ENCODE peak calls at places on chromosomes 13 and 19, in five cellular contexts. K is progenitor cell of endocrine pancreas, R is mammary epithelial cell, M is cardiac fibroblast, A is A549. J is an unnamed sample.

GRCh38 chr13:30932481-30933333 is at the start of gene TEX26:
- DNase-seq in A (no peak), K (peak), M (no peak), R (no peak), J (peak)

GRCh38 chr13:107600986-107601385 is 614.4 kb downstream of the LIG4 start:
- DNase-seq in A (no peak), K (no peak), M (no peak), R (no peak), J (no peak)

GRCh38 chr13:110228936-110229904 is 77.7 kb downstream of the COL4A1 start:
- DNase-seq in K (no peak), M (peak), A (no peak), R (no peak), J (peak)

GRCh38 chr13:49082653-49083536 is 107.2 kb downstream of the FNDC3A start:
- DNase-seq in M (peak), A (no peak), K (no peak), R (peak), J (no peak)

GRCh38 chr13:73428706-73429105 is 369.9 kb downstream of the KLF5 start:
- DNase-seq in R (peak), K (no peak), M (no peak), A (no peak), J (no peak)

GRCh38 chr19:16371540-16371986 is 46.9 kb downstream of the KLF2 start:
- DNase-seq in K (no peak), A (no peak), M (no peak), R (no peak), J (no peak)

GRCh38 chr19:14006766-14007562 is 844 bp upstream of the RFX1 start:
- DNase-seq in R (no peak), K (peak), A (peak), M (no peak), J (peak)

GRCh38 chr19:39407644-39408391 is 1.2 kb downstream of the ZFP36 start:
- DNase-seq in M (peak), R (peak), A (no peak), K (no peak), J (no peak)

GRCh38 chr13:30453727-30454126 is 12.0 kb downstream of the HMGB1 start:
- DNase-seq in M (peak), R (no peak), K (no peak), A (no peak), J (no peak)

GRCh38 chr19:11384778-11385129 is 640 bp upstream of the EPOR start:
- DNase-seq in R (no peak), K (no peak), M (no peak), A (no peak), J (no peak)

GRCh38 chr19:13920524-13920923 is 14.5 kb downstream of the CC2D1A start:
- DNase-seq in K (no peak), A (no peak), R (no peak), M (no peak), J (no peak)

GRCh38 chr13:32142956-32143375 is 111.4 kb downstream of the FRY start:
- DNase-seq in A (no peak), M (peak), R (peak), K (no peak), J (no peak)

GRCh38 chr19:11457115-11457514 is 21.7 kb downstream of the PRKCSH start:
- DNase-seq in A (no peak), R (no peak), M (no peak), K (no peak), J (peak)

GRCh38 chr13:36244073-36244472 is 29.7 kb upstream of the SOHLH2 start:
- DNase-seq in A (no peak), R (no peak), K (no peak), M (no peak), J (no peak)
- TF ChIP-seq CTCF in A (no peak), R (no peak), K (no peak), M (no peak), J (no peak)

GRCh38 chr19:57028804-57029525 is 90.8 kb upstream of the USP29 start:
- DNase-seq in A (no peak), K (no peak), M (no peak), R (no peak), J (no peak)

GRCh38 chr19:57031156-57031555 is 88.6 kb upstream of the USP29 start:
- DNase-seq in M (no peak), A (no peak), R (no peak), K (no peak), J (no peak)

DNA sequence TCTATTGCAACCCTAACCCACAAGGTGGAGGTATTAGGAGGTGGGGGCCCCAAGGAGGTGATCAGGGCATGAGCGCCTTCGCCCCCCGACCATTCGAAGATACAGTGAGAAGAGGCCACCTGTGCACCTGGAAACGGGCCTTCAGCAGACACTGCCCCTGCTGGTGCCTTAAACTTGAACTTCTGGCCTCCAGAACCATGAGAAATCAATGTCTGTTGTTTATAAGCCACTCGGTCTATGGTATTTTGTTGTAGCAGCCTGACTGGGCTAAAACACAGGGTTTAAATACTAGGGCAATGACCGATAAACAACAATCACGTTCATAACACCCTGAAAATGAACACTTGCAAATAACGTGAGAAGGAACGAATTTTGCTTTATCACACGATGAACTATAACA is 85.2 kb upstream of the USP29 start:
- DNase-seq in K (no peak), M (no peak), A (no peak), R (no peak), J (no peak)
- TF ChIP-seq CTCF in K (no peak), M (no peak), A (no peak), R (no peak), J (no peak)

GRCh38 chr19:18798384-18799352 is 7.6 kb upstream of the COMP start:
- DNase-seq in M (no peak), K (peak), R (no peak), A (no peak), J (peak)
- TF ChIP-seq CTCF in M (peak), K (peak), R (no peak), A (no peak), J (no peak)

GRCh38 chr13:51231456-51231855 is 9.3 kb downstream of the FAM124A start:
- DNase-seq in M (no peak), K (no peak), R (no peak), A (no peak), J (no peak)

GRCh38 chr13:51233117-51233826 is 11.1 kb downstream of the FAM124A start:
- DNase-seq in M (no peak), K (no peak), R (no peak), A (no peak), J (no peak)

GRCh38 chr13:51229141-51229540 is 6.9 kb downstream of the FAM124A start:
- DNase-seq in M (no peak), A (no peak), R (no peak), K (no peak), J (no peak)

GRCh38 chr13:51230473-51231105 is 8.4 kb downstream of the FAM124A start:
- DNase-seq in M (peak), R (no peak), K (no peak), A (no peak), J (no peak)

GRCh38 chr13:51229731-51230130 is 7.5 kb downstream of the FAM124A start:
- DNase-seq in M (no peak), A (no peak), K (no peak), R (no peak), J (no peak)
- TF ChIP-seq CTCF in M (no peak), A (no peak), K (no peak), R (no peak), J (no peak)

DNA sequence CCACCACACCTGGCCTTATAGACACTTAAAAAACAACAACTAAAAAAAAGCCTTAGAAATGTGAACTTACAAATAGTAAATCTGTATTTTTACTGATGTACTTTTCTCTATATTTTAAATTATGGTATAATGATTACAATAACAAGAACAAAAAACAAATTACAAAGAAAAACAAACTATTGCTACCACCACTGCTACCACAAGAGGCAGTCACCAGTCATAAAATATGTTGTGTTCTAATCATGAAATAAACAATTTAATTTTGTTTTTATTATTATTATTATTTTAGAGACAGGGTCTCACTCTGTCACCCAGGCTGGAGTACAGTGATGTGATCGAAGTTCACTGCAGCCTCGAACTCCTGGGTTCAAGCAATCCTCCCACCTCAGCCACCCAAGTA is 72.2 kb downstream of the DIAPH3 start:
- DNase-seq in K (no peak), M (no peak), A (no peak), R (no peak), J (no peak)
- TF ChIP-seq CTCF in K (no peak), M (peak), A (no peak), R (peak), J (peak)

GRCh38 chr19:34229721-34230120 is 24.6 kb upstream of the GARRE1 start:
- DNase-seq in A (no peak), M (no peak), R (no peak), K (no peak), J (no peak)
- TF ChIP-seq CTCF in A (no peak), M (no peak), R (no peak), K (no peak), J (no peak)

DNA sequence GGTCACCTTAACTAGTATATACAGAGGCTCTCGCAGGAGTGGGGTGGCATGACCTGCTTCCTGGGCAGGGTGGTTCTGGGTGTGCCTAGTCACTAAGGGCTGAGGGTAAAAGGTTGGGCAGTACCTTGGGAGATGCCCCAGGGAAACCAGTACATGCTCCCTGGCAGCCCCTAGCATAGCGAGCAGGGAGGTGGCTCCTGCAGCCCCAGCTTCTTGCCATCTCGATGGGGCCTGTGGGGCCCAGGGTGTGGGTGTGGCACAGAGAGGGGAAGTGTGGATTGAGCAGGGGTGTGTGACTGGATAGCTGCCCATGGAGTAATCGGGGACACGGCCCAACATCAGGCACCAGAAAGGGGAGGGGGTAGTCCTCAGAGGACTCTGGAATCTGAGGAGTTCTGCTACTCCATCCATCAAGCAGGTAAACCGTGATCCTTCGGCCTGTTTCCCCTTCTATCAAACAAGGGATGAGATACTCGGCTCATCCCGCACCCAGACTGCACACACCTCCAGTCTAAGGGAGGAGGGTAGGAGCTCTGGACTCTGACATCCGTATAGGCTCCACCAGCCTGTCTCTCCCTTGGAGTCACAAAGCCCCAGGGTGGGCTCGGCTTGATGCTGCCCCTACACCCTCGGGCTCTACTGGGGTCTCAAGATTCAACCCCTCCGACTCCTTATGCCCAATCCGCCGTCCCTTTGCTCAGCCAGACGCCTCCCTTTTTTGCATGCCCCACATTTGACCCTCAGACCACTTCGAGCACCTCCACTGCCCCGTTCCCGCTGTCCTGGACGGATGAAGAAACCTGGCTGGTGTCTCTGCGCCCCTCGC is 1.1 kb downstream of the ZBTB45 start:
- DNase-seq in A (no peak), K (no peak), M (peak), R (no peak), J (no peak)
- TF ChIP-seq CTCF in A (no peak), K (no peak), M (no peak), R (no peak), J (no peak)

GRCh38 chr13:99191900-99192399 is 8.7 kb upstream of the UBAC2 start:
- DNase-seq in R (no peak), M (peak), A (no peak), K (no peak), J (peak)

GRCh38 chr13:99191336-99191899 is 9.2 kb upstream of the UBAC2 start:
- DNase-seq in A (no peak), R (no peak), K (no peak), M (no peak), J (no peak)

GRCh38 chr13:99190147-99190985 is 10.3 kb upstream of the UBAC2 start:
- DNase-seq in R (no peak), K (no peak), A (no peak), M (no peak), J (no peak)

GRCh38 chr13:99193152-99193551 is 7.5 kb upstream of the UBAC2 start:
- DNase-seq in R (no peak), K (no peak), M (no peak), A (no peak), J (no peak)

GRCh38 chr13:99192480-99192879 is 8.2 kb upstream of the UBAC2 start:
- DNase-seq in A (no peak), R (no peak), K (no peak), M (no peak), J (no peak)
- TF ChIP-seq CTCF in A (no peak), R (no peak), K (no peak), M (no peak), J (no peak)

GRCh38 chr13:42041684-42042035 is 6.8 kb upstream of the DGKH start:
- DNase-seq in A (peak), R (peak), M (peak), K (peak), J (peak)
- TF ChIP-seq CTCF in A (peak), R (peak), M (peak), K (peak), J (peak)

DNA sequence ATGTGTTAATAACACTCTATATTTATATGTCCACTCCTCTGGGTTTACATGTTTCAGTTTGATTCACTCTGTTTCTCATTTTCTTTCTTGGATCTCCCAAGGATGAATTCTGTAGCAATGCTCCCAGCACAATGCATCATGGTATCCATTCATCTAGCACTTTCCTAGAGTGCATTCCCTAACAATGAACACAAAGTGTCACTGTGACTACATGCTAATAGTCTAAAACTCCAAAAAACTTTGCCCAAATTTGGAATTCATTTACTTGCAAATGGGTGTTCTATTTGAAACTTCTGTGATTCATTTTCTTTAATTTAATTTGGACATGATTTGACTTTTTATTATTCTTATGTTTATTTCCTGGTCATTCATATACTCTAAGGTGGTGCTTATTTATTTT is 286.3 kb downstream of the POU4F1 start:
- DNase-seq in R (no peak), K (no peak), A (no peak), M (peak), J (no peak)
- TF ChIP-seq CTCF in R (peak), K (peak), A (no peak), M (peak), J (peak)